ENCODE peak calls at places on chromosome 7, in four cellular contexts. M is GM23338, F is heart left ventricle, Y is left ventricle myocardium inferior. E is an unnamed sample. For H3K4me1, the result is how much of the 10 kb centered on the place peaks cover.

GRCh38 chr7:130961128-130961601 is 227.2 kb upstream of the KLF14 start:
- DNase-seq in M (no peak), F (no peak), Y (no peak), E (no peak)

GRCh38 chr7:54831046-54831643 is 72.1 kb upstream of the SEC61G start:
- DNase-seq in M (no peak), F (no peak), Y (no peak), E (no peak)

GRCh38 chr7:88243345-88243909 is 23.6 kb upstream of the SRI start:
- DNase-seq in M (peak), F (no peak), Y (no peak), E (no peak)

GRCh38 chr7:83820641-83821040 is 171.7 kb upstream of the SEMA3E start:
- DNase-seq in M (no peak), F (no peak), Y (no peak), E (no peak)

GRCh38 chr7:64183126-64183742 is 23.8 kb upstream of the ZNF735 start:
- DNase-seq in M (peak), F (peak), Y (no peak), E (no peak)

GRCh38 chr7:76185187-76185915 is 16.3 kb upstream of the SRRM3 start:
- DNase-seq in M (peak), F (no peak), Y (no peak), E (no peak)

GRCh38 chr7:138247081-138247480 is 170.8 kb downstream of the AKR1D1 start:
- DNase-seq in M (no peak), F (no peak), Y (no peak), E (no peak)

GRCh38 chr7:151936207-151936606 is 20.0 kb upstream of the GALNTL5 start:
- DNase-seq in M (no peak), F (no peak), Y (no peak), E (no peak)

GRCh38 chr7:101625076-101625914 is 3.8 kb downstream of the MYL10 start:
- DNase-seq in M (peak), F (no peak), Y (no peak), E (no peak)

GRCh38 chr7:8229927-8230326 is 32.0 kb downstream of the ICA1 start:
- DNase-seq in M (no peak), F (no peak), Y (no peak), E (no peak)

GRCh38 chr7:130127404-130128395 is 57.4 kb downstream of the KLHDC10 start:
- DNase-seq in M (no peak), F (no peak), Y (no peak), E (no peak)

GRCh38 chr7:34756025-34756437 is 98.0 kb downstream of the NPSR1 start:
- DNase-seq in M (peak), F (no peak), Y (no peak), E (no peak)

GRCh38 chr7:78232806-78233205 is 434.2 kb downstream of the PHTF2 start:
- DNase-seq in M (no peak), F (no peak), Y (no peak), E (no peak)

GRCh38 chr7:78489851-78490250 is 691.3 kb downstream of the PHTF2 start:
- DNase-seq in M (no peak), F (no peak), Y (no peak), E (no peak)

GRCh38 chr7:24403557-24403956 is 119.6 kb downstream of the NPY start:
- DNase-seq in M (no peak), F (no peak), Y (no peak), E (no peak)

GRCh38 chr7:33447980-33448379 is 318.6 kb downstream of the BBS9 start:
- DNase-seq in M (no peak), F (no peak), Y (no peak), E (no peak)

GRCh38 chr7:1823376-1824150 is 153.5 kb downstream of the ELFN1 start:
- DNase-seq in M (no peak), F (no peak), Y (peak), E (no peak)

DNA sequence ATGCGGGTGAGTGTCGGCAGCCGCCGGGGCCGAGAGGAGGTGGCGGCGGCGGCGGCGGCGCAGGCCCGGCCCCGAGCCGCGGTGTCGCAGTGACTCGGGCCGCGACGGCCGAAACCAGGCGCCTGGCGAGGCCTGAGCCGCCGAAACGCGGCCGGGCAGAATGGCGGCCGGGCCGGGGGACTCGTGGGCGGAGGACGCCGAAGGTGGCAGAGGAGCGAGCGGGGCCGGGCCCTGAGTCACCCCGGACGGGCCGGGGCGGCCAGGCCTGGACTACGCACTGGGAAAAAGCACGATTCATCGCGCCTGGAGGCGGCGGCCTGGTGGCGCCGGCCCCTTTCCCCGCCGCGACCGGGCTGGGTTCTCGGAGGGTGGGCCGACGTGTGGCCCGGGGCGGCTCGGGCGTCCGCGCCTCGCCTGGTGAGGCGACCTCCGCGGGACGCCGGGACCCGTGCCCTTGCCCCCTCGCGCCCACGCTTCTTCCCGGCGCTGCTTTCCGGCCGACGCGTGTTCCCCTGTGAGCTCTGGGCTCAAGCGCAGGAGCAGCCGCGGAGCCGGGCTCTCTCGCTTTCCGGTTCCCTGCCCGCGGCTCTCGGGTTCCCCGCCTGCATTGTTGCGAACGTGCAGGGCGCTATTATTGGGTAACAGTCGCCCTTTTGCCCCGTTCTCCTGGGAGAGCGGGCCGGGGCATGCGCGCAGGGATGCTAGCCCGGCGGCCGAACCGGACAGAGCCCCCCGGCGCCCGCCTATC is 495 bp downstream of the CUL1 start:
- DNase-seq in M (peak), F (peak), Y (peak), E (peak)
- H3K4me1 ChIP-seq in M (half or more), F (under half), Y (half or more), E (under half)

DNA sequence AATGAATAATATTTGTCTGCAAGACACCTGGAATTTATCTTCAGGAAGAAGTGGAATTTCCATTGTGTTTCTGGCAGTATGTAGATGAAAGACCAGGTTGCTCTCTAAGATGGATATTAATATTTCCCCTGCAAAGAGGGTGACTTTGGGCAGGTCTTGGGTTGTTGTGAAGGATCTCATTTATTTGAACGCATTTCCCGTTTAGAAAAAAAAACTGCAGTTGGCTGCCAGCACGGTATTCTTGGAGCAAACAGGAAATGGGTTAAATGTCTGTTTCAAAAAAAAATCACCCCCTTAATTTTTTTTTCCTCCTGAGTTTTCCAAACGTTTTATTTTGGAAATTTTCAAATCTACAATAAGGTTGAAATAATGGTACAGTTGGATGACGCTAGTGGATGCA is 11.5 kb downstream of the EIF4H start:
- DNase-seq in M (no peak), F (no peak), Y (no peak), E (no peak)
- H3K4me1 ChIP-seq in M (under half), F (half or more), Y (half or more), E (half or more)

DNA sequence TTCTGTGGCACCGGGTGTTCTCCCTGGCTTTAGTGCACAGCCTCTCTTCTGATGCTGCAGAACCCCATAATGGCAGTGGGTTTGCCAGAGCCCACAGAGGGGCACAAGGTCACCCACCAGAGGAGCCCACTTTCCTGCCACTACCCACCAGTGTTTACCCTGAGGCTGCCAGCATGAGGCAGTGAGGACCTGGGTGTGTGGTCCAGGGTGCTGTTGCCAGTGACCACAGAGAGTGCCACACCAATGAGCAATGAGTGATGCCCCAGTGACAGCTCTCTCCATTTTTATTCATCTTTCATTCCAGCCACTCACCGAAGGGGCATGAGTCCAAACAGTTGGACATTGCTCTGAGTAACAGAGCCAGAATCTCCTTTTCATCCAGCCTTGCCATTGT is 34.8 kb downstream of the MTURN start:
- DNase-seq in M (no peak), F (no peak), Y (no peak), E (no peak)
- H3K4me1 ChIP-seq in M (under half), F (under half), Y (under half), E (under half)

GRCh38 chr7:41113663-41114062 is 589.2 kb downstream of the INHBA start:
- DNase-seq in M (no peak), F (no peak), Y (no peak), E (no peak)
- H3K4me1 ChIP-seq in M (under half), F (under half), Y (under half), E (under half)

GRCh38 chr7:22667187-22667561 is 59.8 kb upstream of the IL6 start:
- DNase-seq in M (no peak), F (no peak), Y (no peak), E (no peak)

GRCh38 chr7:22668971-22669401 is 58.0 kb upstream of the IL6 start:
- DNase-seq in M (peak), F (no peak), Y (no peak), E (no peak)

GRCh38 chr7:22666732-22667131 is 60.3 kb upstream of the IL6 start:
- DNase-seq in M (no peak), F (no peak), Y (no peak), E (no peak)

GRCh38 chr7:22665816-22666375 is 61.1 kb upstream of the IL6 start:
- DNase-seq in M (no peak), F (no peak), Y (no peak), E (no peak)

GRCh38 chr7:22667562-22668239 is 59.3 kb upstream of the IL6 start:
- DNase-seq in M (peak), F (no peak), Y (no peak), E (no peak)
- H3K4me1 ChIP-seq in M (under half), F (under half), Y (under half), E (under half)

GRCh38 chr7:158863611-158864506 is 7.5 kb downstream of the DYNC2I1 start:
- DNase-seq in M (peak), F (peak), Y (peak), E (peak)
- H3K4me1 ChIP-seq in M (under half), F (under half), Y (half or more), E (under half)